ENCODE peak calls at places on chromosome 1, in five cellular contexts. J, U, A, K and T are unnamed samples.
A peak's percentile ranks its signal among the peaks of the same experiment; 100 is the strongest.

GRCh38 chr1:240790851-240791250 is 178.9 kb upstream of the GREM2 start:
- DNase-seq in J (peak; percentile 21), K (no peak), A (no peak), U (no peak), T (no peak)

GRCh38 chr1:229397762-229398161 is 36.1 kb downstream of the ACTA1 start:
- DNase-seq in K (no peak), J (no peak), A (no peak), U (no peak), T (no peak)

GRCh38 chr1:94854458-94855306 is 34.5 kb downstream of the SLC44A3 start:
- DNase-seq in A (peak; percentile 78), K (peak; percentile 89), J (peak; percentile 92), U (peak; percentile 77), T (peak; percentile 90)

GRCh38 chr1:45913183-45913924 is 109.9 kb downstream of the MAST2 start:
- DNase-seq in K (peak; percentile 96), U (no peak), J (peak; percentile 96), A (no peak), T (no peak)

GRCh38 chr1:55420866-55421265 is 205.7 kb upstream of the USP24 start:
- DNase-seq in K (no peak), A (no peak), J (peak; percentile 34), U (no peak), T (no peak)

GRCh38 chr1:195326325-195326724 is 1281.9 kb downstream of the KCNT2 start:
- DNase-seq in J (no peak), U (no peak), A (no peak), K (no peak), T (no peak)

GRCh38 chr1:40379785-40380452 is 6.4 kb downstream of the SMAP2 start:
- DNase-seq in U (no peak), J (peak; percentile 65), A (no peak), K (peak; percentile 63), T (no peak)

GRCh38 chr1:71023515-71023914 is 24.1 kb downstream of the PTGER3 start:
- DNase-seq in K (no peak), U (no peak), A (no peak), J (no peak), T (no peak)

GRCh38 chr1:41530411-41530810 is 45.9 kb upstream of the EDN2 start:
- DNase-seq in K (no peak), A (no peak), U (no peak), J (no peak), T (no peak)

GRCh38 chr1:54543729-54544496 is 4.1 kb upstream of the ACOT11 start:
- DNase-seq in U (no peak), J (peak; percentile 84), A (no peak), K (peak; percentile 72), T (no peak)

GRCh38 chr1:48817505-48818114 is 40.9 kb upstream of the BEND5 start:
- DNase-seq in U (peak; percentile 39), J (peak; percentile 31), K (peak; percentile 5), A (peak; percentile 76), T (peak; percentile 80)

GRCh38 chr1:225962440-225962975 is 21.5 kb upstream of the LEFTY2 start:
- DNase-seq in A (peak; percentile 99), K (no peak), U (no peak), J (no peak), T (peak; percentile 90)

GRCh38 chr1:53639251-53639721 is 99.7 kb downstream of the GLIS1 start:
- DNase-seq in A (no peak), U (no peak), J (peak; percentile 68), K (no peak), T (no peak)

GRCh38 chr1:147762233-147763024 is 2.0 kb upstream of the GJA5 start:
- DNase-seq in A (no peak), K (no peak), J (no peak), U (no peak), T (no peak)

GRCh38 chr1:93362237-93362636 is 16.5 kb downstream of the DR1 start:
- DNase-seq in A (no peak), K (no peak), J (no peak), U (no peak), T (no peak)

GRCh38 chr1:154474802-154475201 is 27.2 kb upstream of the TDRD10 start:
- DNase-seq in K (peak; percentile 81), U (no peak), J (peak; percentile 80), A (no peak), T (no peak)

GRCh38 chr1:115879977-115880376 is 39.1 kb upstream of the NHLH2 start:
- DNase-seq in U (no peak), A (no peak), J (no peak), K (no peak), T (peak; percentile 41)

GRCh38 chr1:68051475-68051874 is 1.0 kb upstream of the DIRAS3 start:
- DNase-seq in K (peak; percentile 73), A (peak; percentile 64), J (peak; percentile 68), U (peak; percentile 23), T (peak; percentile 79)

GRCh38 chr1:61226791-61227567 is 144.6 kb downstream of the NFIA start:
- DNase-seq in J (no peak), K (no peak), A (no peak), U (no peak), T (no peak)

GRCh38 chr1:175155936-175156335 is 36.6 kb downstream of the KIAA0040 start:
- DNase-seq in J (no peak), A (no peak), K (no peak), U (no peak), T (no peak)

GRCh38 chr1:53511323-53511932 is 52.2 kb downstream of the DMRTB1 start:
- DNase-seq in A (no peak), U (no peak), J (no peak), K (no peak), T (no peak)

GRCh38 chr1:9282436-9282955 is 10.2 kb upstream of the SPSB1 start:
- DNase-seq in J (no peak), A (no peak), K (no peak), U (no peak), T (no peak)

GRCh38 chr1:27503961-27504587 is 14.1 kb upstream of the WASF2 start:
- DNase-seq in A (no peak), J (peak; percentile 35), U (no peak), K (no peak), T (no peak)

GRCh38 chr1:214658785-214659184 is 55.8 kb downstream of the CENPF start:
- DNase-seq in K (peak; percentile 41), J (peak; percentile 53), U (no peak), A (no peak), T (no peak)

GRCh38 chr1:224734261-224734935 is 118.3 kb downstream of the CNIH3 start:
- DNase-seq in K (no peak), J (no peak), U (no peak), A (no peak), T (peak; percentile 71)

GRCh38 chr1:224731633-224732032 is 115.5 kb downstream of the CNIH3 start:
- DNase-seq in J (no peak), K (no peak), U (no peak), A (no peak), T (no peak)

GRCh38 chr1:224735159-224735558 is 119.0 kb downstream of the CNIH3 start:
- DNase-seq in J (no peak), U (no peak), K (no peak), A (no peak), T (no peak)

GRCh38 chr1:224732367-224733006 is 116.4 kb downstream of the CNIH3 start:
- DNase-seq in K (no peak), A (no peak), U (no peak), J (no peak), T (no peak)

DNA sequence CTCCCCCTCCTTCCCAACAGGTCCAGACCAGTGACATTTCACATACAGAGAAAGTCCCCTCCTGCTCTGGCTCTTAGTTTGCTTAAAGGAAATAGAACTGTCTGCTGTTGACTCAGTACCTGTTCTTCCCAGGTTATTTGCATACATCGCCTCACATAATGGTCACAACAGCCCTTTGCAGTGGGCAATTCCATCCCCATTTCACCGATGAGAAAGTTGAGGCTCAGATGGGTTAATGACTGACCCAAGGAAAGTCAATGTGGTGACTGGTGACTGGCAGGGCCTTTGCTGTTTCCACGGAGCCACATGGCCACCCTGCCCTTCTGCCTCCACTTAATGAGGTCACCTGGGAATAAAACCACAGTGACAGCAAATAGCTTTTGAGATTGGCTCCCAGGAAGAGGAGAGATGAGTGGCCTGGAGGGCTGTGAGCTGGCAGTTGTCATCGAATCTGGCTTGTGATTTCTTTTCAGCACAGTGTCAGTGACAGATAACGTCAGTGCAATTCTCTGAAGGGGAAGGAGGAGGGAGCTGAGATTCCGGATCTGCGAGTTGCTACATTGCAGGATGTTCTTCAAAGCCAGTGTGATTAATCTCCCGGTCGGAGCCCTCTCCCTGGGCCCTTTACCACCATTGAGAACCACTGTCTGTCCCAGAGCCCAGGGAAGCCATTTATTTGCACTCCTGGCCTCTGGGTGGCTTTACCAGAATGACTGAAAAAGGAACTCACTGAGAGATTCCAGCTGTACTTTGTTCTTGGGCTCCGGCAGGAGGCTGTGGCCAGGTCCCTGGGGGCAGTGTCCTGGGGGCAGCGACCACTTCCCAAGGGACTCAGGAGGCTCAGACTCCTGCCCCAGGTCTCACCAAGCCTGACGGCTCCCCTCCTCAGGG is 117.1 kb downstream of the CNIH3 start:
- DNase-seq in A (no peak), U (no peak), K (peak; percentile 78), J (peak; percentile 25), T (no peak)
- H3K14ac ChIP-seq in A (no peak overlapping the region), U (peak overlapping the region; percentile 14), K (no peak overlapping the region), J (no peak overlapping the region), T (no peak overlapping the region)

GRCh38 chr1:173268261-173268660 is 61.1 kb upstream of the TNFSF4 start:
- DNase-seq in A (no peak), K (no peak), J (no peak), U (no peak), T (no peak)

GRCh38 chr1:173268786-173269277 is 61.7 kb upstream of the TNFSF4 start:
- DNase-seq in U (no peak), A (no peak), K (no peak), J (no peak), T (no peak)

GRCh38 chr1:173267453-173267945 is 60.4 kb upstream of the TNFSF4 start:
- DNase-seq in A (no peak), U (no peak), J (peak; percentile 66), K (peak; percentile 54), T (no peak)

GRCh38 chr1:173270243-173270642 is 63.1 kb upstream of the TNFSF4 start:
- DNase-seq in A (no peak), U (no peak), J (no peak), K (no peak), T (no peak)

DNA sequence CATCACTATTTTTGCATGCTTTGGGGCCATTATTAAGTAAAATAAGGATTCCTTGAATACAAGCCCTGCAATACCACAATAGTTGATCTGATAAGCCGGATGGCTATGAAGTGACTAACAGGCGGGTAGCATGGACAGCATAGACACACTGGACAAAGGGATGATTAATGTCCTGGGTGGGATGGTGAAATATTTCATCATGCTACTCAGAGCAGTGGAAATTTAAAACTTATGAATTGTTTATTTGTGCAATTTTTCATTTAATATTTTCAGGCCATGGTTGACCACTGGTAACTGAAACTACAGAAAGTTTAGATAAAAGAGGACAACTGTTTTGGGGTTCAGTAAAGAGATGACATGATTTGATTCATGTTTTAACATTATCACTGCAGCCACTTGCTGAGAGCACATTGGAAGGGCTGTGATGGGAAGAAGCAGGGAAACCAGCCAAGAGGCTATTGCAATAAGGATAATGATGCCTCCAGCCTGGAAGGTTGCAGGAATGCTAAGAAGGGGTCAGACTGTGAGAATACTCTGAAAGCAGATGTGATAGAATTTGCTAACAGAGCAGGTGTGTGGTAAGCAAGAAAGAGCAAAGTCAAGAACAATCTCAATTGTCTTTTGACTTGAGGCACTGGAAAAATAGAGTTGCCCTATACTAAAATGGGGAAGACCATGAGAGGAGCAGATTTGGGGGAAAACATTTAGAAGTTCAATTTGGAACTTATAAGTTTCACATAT is 62.5 kb upstream of the TNFSF4 start:
- DNase-seq in K (peak; percentile 89), J (peak; percentile 89), A (no peak), U (no peak), T (no peak)
- H2BK15ac ChIP-seq in K (no peak overlapping the region), J (peak overlapping the region; percentile 4), A (no peak overlapping the region), U (no peak overlapping the region), T (no peak overlapping the region)

GRCh38 chr1:22052115-22053017 is at the start of gene CDC42:
- DNase-seq in J (peak; percentile 94), A (peak; percentile 99), U (peak; percentile 90), K (peak; percentile 96), T (peak; percentile 96)
- H3K14ac ChIP-seq in J (peak within 1 kb of the TSS; percentile 94), A (no peak within 1 kb of the TSS), U (no peak within 1 kb of the TSS), K (peak within 1 kb of the TSS; percentile 89), T (peak within 1 kb of the TSS; percentile 91)

GRCh38 chr1:168229893-168230292 is 4.1 kb downstream of the SFT2D2 start:
- DNase-seq in A (no peak), U (no peak), K (no peak), J (no peak), T (no peak)
- H2BK15ac ChIP-seq in A (no peak overlapping the region), U (no peak overlapping the region), K (no peak overlapping the region), J (no peak overlapping the region), T (no peak overlapping the region)